ENCODE peak calls at places on chromosomes 11 and 22, in four cellular contexts. One of them, this sample, is unnamed.

GRCh38 chr11:65584723-65585171 is 8.9 kb downstream of the EHBP1L1 start:
- DNase-seq in AG04449: no peak
- DNase-seq in left lung: no peak
- DNase-seq in GM06990: no peak
- DNase-seq in this sample: no peak

GRCh38 chr22:36673821-36674220 is 29.7 kb downstream of the CACNG2 start:
- DNase-seq in AG04449: no peak
- DNase-seq in left lung: no peak
- DNase-seq in GM06990: no peak
- DNase-seq in this sample: no peak

GRCh38 chr11:69864589-69864929 is 45.3 kb upstream of the FGF3 start:
- DNase-seq in AG04449: no peak
- DNase-seq in left lung: peak
- DNase-seq in GM06990: no peak
- DNase-seq in this sample: no peak

GRCh38 chr11:109984634-109985289 is 108.4 kb upstream of the ZC3H12C start:
- DNase-seq in AG04449: no peak
- DNase-seq in left lung: no peak
- DNase-seq in GM06990: peak
- DNase-seq in this sample: no peak

GRCh38 chr11:12806113-12806512 is 131.9 kb downstream of the TEAD1 start:
- DNase-seq in AG04449: no peak
- DNase-seq in left lung: no peak
- DNase-seq in GM06990: no peak
- DNase-seq in this sample: no peak

GRCh38 chr22:34105461-34106062 is 185.3 kb upstream of the LARGE1 start:
- DNase-seq in AG04449: no peak
- DNase-seq in left lung: peak
- DNase-seq in GM06990: peak
- DNase-seq in this sample: no peak

GRCh38 chr11:94525933-94526332 is 13.7 kb downstream of the C11orf97 start:
- DNase-seq in AG04449: no peak
- DNase-seq in left lung: peak
- DNase-seq in GM06990: no peak
- DNase-seq in this sample: no peak

GRCh38 chr11:60919320-60919719 is 4.9 kb upstream of the TMEM132A start:
- DNase-seq in AG04449: no peak
- DNase-seq in left lung: peak
- DNase-seq in GM06990: no peak
- DNase-seq in this sample: no peak

GRCh38 chr11:103959279-103959930 is 77.0 kb upstream of the DDI1 start:
- DNase-seq in AG04449: no peak
- DNase-seq in left lung: no peak
- DNase-seq in GM06990: peak
- DNase-seq in this sample: peak

GRCh38 chr11:1396375-1396841 is 6.7 kb downstream of the BRSK2 start:
- DNase-seq in AG04449: no peak
- DNase-seq in left lung: no peak
- DNase-seq in GM06990: no peak
- DNase-seq in this sample: no peak

DNA sequence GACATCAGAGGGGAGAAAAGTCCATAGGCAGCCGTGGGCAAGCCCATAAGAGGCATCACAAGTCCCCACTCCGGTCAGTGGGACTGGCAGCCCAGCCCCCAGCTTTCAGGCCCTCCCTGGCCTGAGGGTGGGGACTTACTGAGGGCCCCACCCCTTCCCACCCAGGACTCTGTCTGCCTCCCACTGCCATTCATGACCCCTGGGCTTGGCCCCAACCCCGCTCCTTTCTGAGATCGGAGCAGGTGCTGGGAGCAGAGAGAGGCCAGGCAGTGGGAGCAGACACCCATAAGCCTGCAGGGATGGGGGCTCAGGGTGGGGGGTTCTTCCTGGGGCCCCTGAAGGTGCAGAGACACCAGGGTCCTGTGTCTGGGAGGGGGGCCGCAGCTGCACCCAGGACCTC is 5.1 kb downstream of the UPK2 start:
- DNase-seq in AG04449: no peak
- DNase-seq in left lung: no peak
- DNase-seq in GM06990: no peak
- DNase-seq in this sample: no peak
- TF ChIP-seq CTCF in AG04449: no peak
- TF ChIP-seq CTCF in left lung: no peak
- TF ChIP-seq CTCF in GM06990: no peak
- TF ChIP-seq CTCF in this sample: no peak

DNA sequence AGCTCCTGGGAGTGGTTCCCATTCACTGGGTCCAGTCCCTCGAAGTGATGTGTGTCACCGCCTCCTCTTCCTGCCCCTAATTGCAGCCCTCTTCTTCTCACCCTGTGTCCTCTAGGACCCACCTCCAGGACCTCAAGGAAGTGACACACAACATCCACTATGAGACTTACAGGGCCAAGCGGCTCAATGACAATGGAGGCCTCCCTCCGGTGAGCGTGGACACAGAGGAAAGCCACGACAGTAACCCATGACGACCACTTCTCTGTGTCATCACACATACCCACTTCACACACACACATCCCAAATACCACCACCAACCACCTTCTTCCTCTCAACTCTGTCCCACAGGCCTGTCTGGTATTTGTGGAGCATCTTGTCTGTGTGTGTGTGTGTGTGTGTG is 4.1 kb upstream of the WBP2NL start:
- DNase-seq in AG04449: no peak
- DNase-seq in left lung: no peak
- DNase-seq in GM06990: no peak
- DNase-seq in this sample: no peak
- TF ChIP-seq CTCF in AG04449: no peak
- TF ChIP-seq CTCF in left lung: no peak
- TF ChIP-seq CTCF in GM06990: no peak
- TF ChIP-seq CTCF in this sample: no peak

GRCh38 chr11:122754553-122755322 is 83.6 kb upstream of the CRTAM start:
- DNase-seq in AG04449: no peak
- DNase-seq in left lung: no peak
- DNase-seq in GM06990: no peak
- DNase-seq in this sample: no peak
- TF ChIP-seq CTCF in AG04449: peak
- TF ChIP-seq CTCF in left lung: no peak
- TF ChIP-seq CTCF in GM06990: peak
- TF ChIP-seq CTCF in this sample: peak

GRCh38 chr11:75246673-75247350 is 6.2 kb downstream of the TPBGL start:
- DNase-seq in AG04449: no peak
- DNase-seq in left lung: peak
- DNase-seq in GM06990: no peak
- DNase-seq in this sample: no peak

GRCh38 chr11:75246006-75246672 is 5.6 kb downstream of the TPBGL start:
- DNase-seq in AG04449: no peak
- DNase-seq in left lung: no peak
- DNase-seq in GM06990: no peak
- DNase-seq in this sample: no peak

GRCh38 chr11:75249704-75250103 is 9.1 kb downstream of the TPBGL start:
- DNase-seq in AG04449: no peak
- DNase-seq in left lung: peak
- DNase-seq in GM06990: no peak
- DNase-seq in this sample: no peak

GRCh38 chr11:75245356-75246005 is 4.9 kb downstream of the TPBGL start:
- DNase-seq in AG04449: no peak
- DNase-seq in left lung: peak
- DNase-seq in GM06990: no peak
- DNase-seq in this sample: no peak

DNA sequence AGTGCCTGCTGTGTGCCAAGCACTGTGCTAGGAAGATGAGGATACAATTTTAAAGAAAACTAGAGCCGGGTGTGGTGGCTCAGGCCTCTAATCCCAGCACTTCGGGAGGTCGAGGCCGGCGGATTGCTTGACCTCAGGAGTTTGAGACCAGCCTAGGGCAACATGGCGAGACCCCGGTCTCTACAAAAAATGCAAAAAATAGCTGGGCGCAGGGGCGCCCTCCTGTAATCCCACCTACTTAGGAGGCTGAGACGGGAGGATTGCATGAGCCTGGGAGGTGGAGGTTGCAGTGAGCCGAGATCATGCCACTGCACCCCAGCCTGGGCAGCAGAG is 8.3 kb downstream of the TPBGL start:
- DNase-seq in AG04449: no peak
- DNase-seq in left lung: no peak
- DNase-seq in GM06990: no peak
- DNase-seq in this sample: no peak
- TF ChIP-seq CTCF in AG04449: no peak
- TF ChIP-seq CTCF in left lung: no peak
- TF ChIP-seq CTCF in GM06990: no peak
- TF ChIP-seq CTCF in this sample: no peak

GRCh38 chr11:44348721-44349120 is 38.8 kb upstream of the ALX4 start:
- DNase-seq in AG04449: no peak
- DNase-seq in left lung: no peak
- DNase-seq in GM06990: no peak
- DNase-seq in this sample: no peak

GRCh38 chr11:44348114-44348513 is 38.2 kb upstream of the ALX4 start:
- DNase-seq in AG04449: no peak
- DNase-seq in left lung: no peak
- DNase-seq in GM06990: no peak
- DNase-seq in this sample: no peak

GRCh38 chr11:44349328-44349727 is 39.4 kb upstream of the ALX4 start:
- DNase-seq in AG04449: no peak
- DNase-seq in left lung: no peak
- DNase-seq in GM06990: no peak
- DNase-seq in this sample: no peak

GRCh38 chr11:44351006-44351660 is 41.2 kb upstream of the ALX4 start:
- DNase-seq in AG04449: no peak
- DNase-seq in left lung: no peak
- DNase-seq in GM06990: peak
- DNase-seq in this sample: peak

GRCh38 chr11:44351898-44352498 is 42.1 kb upstream of the ALX4 start:
- DNase-seq in AG04449: no peak
- DNase-seq in left lung: no peak
- DNase-seq in GM06990: no peak
- DNase-seq in this sample: no peak
- TF ChIP-seq CTCF in AG04449: no peak
- TF ChIP-seq CTCF in left lung: no peak
- TF ChIP-seq CTCF in GM06990: no peak
- TF ChIP-seq CTCF in this sample: no peak